ENCODE peak calls at places on chromosomes 3 and 15, in nine cellular contexts. U, F, K, T, A, S, P, Z and B are unnamed samples.

GRCh38 chr3:14482271-14482721 is 57.8 kb downstream of the GRIP2 start:
- DNase-seq in F (no peak), A (no peak), P (peak), Z (no peak), T (peak), S (no peak), U (no peak), K (no peak), B (no peak)

GRCh38 chr3:185175370-185175987 is 22.6 kb upstream of the C3orf70 start:
- DNase-seq in T (no peak), P (peak), U (peak), K (no peak), Z (peak), A (no peak), S (no peak), F (peak), B (peak)

GRCh38 chr15:39774688-39775267 is 7.9 kb downstream of the FSIP1 start:
- DNase-seq in P (no peak), S (no peak), K (no peak), F (no peak), Z (no peak), U (peak), T (no peak), A (peak), B (no peak)

GRCh38 chr3:38116471-38117162 is 20.3 kb downstream of the ACAA1 start:
- DNase-seq in U (no peak), Z (no peak), F (no peak), P (peak), A (no peak), K (no peak), S (peak), T (peak), B (peak)

GRCh38 chr3:124258057-124258500 is 266.2 kb upstream of the ROPN1 start:
- DNase-seq in T (no peak), P (no peak), U (no peak), S (peak), F (peak), A (no peak), K (no peak), Z (no peak), B (no peak)

GRCh38 chr15:27768731-27769510 is 330.2 kb downstream of the OCA2 start:
- DNase-seq in A (no peak), Z (no peak), U (no peak), K (no peak), F (no peak), T (peak), S (no peak), P (no peak), B (no peak)

GRCh38 chr3:72223116-72223515 is 438.2 kb upstream of the PROK2 start:
- DNase-seq in P (no peak), S (peak), F (no peak), Z (no peak), A (no peak), K (no peak), T (no peak), U (no peak), B (no peak)

GRCh38 chr3:140809326-140809725 is 131.5 kb downstream of the TRIM42 start:
- DNase-seq in F (no peak), Z (no peak), A (no peak), T (no peak), P (no peak), S (no peak), K (no peak), U (peak), B (no peak)

GRCh38 chr3:134407247-134407640 is 33.0 kb upstream of the AMOTL2 start:
- DNase-seq in F (no peak), T (no peak), U (no peak), A (no peak), Z (peak), K (no peak), S (peak), P (no peak), B (no peak)

GRCh38 chr3:197683191-197683590 is 53.5 kb downstream of the RUBCN start:
- DNase-seq in P (no peak), K (no peak), U (no peak), Z (no peak), A (no peak), F (no peak), S (no peak), T (no peak), B (no peak)

GRCh38 chr3:124281453-124282316 is 289.8 kb upstream of the ROPN1 start:
- DNase-seq in F (peak), S (peak), K (no peak), Z (peak), A (no peak), T (no peak), U (peak), P (no peak), B (peak)

GRCh38 chr15:82060817-82061216 is 15.0 kb upstream of the MEX3B start:
- DNase-seq in F (no peak), U (no peak), Z (no peak), A (no peak), S (no peak), K (no peak), P (no peak), T (no peak), B (no peak)

GRCh38 chr15:100596792-100597191 is 5.2 kb downstream of the LINS1 start:
- DNase-seq in T (no peak), P (no peak), U (peak), K (peak), A (peak), S (no peak), F (no peak), Z (no peak), B (no peak)

GRCh38 chr15:33068007-33068441 is 126.5 kb downstream of the FMN1 start:
- DNase-seq in F (peak), Z (no peak), S (peak), P (peak), T (no peak), K (no peak), A (no peak), U (no peak), B (peak)

GRCh38 chr3:166527325-166527724 is 690.1 kb upstream of the BCHE start:
- DNase-seq in S (no peak), P (no peak), U (no peak), Z (no peak), A (no peak), K (no peak), F (no peak), T (no peak), B (no peak)

GRCh38 chr3:117629505-117629904 is 919.9 kb downstream of the TUSC7 start:
- DNase-seq in T (no peak), K (no peak), Z (no peak), P (no peak), S (no peak), F (no peak), A (no peak), U (no peak), B (no peak)

GRCh38 chr15:31271224-31271635 is 55.4 kb upstream of the KLF13 start:
- DNase-seq in T (no peak), P (no peak), A (no peak), K (no peak), F (no peak), U (no peak), S (no peak), Z (no peak), B (no peak)

GRCh38 chr3:132283440-132283839 is 33.8 kb upstream of the ACP3 start:
- DNase-seq in P (no peak), A (no peak), T (no peak), U (peak), K (no peak), F (peak), Z (no peak), S (peak), B (no peak)

GRCh38 chr3:149647812-149648211 is 10.0 kb downstream of the WWTR1 start:
- DNase-seq in F (no peak), K (no peak), U (no peak), S (no peak), Z (no peak), A (no peak), P (no peak), T (no peak), B (no peak)

GRCh38 chr3:13013994-13014754 is 59.1 kb downstream of the IQSEC1 start:
- DNase-seq in F (no peak), P (no peak), Z (no peak), A (peak), K (no peak), U (peak), S (no peak), T (no peak), B (no peak)

GRCh38 chr3:100915706-100916105 is 77.5 kb downstream of the ABI3BP start:
- DNase-seq in U (no peak), Z (no peak), S (no peak), F (no peak), K (no peak), T (no peak), A (no peak), P (no peak), B (no peak)

GRCh38 chr3:125003369-125003853 is 52.4 kb downstream of the HEG1 start:
- DNase-seq in A (no peak), T (peak), U (no peak), F (no peak), K (no peak), S (peak), Z (no peak), P (peak), B (no peak)

GRCh38 chr3:166713787-166714186 is 666.3 kb downstream of the ZBBX start:
- DNase-seq in K (no peak), P (no peak), T (no peak), F (no peak), S (no peak), A (no peak), U (no peak), Z (no peak), B (no peak)

GRCh38 chr3:188979669-188980311 is 192.0 kb upstream of the TPRG1 start:
- DNase-seq in T (peak), U (no peak), F (no peak), S (peak), A (no peak), Z (peak), P (no peak), K (no peak), B (peak)

GRCh38 chr3:13019243-13019701 is 54.0 kb downstream of the IQSEC1 start:
- DNase-seq in K (no peak), U (no peak), T (no peak), S (peak), Z (peak), A (no peak), F (peak), P (peak), B (peak)

GRCh38 chr3:24657870-24658535 is 163.4 kb upstream of the THRB start:
- DNase-seq in U (no peak), A (no peak), F (no peak), K (no peak), T (no peak), P (no peak), Z (no peak), S (no peak), B (no peak)